ENCODE peak calls at places on chromosome 22, in eight cellular contexts. One of them, this sample, is unnamed.

GRCh38 chr22:44775862-44776261 is 23.5 kb downstream of the ARHGAP8 start:
- DNase-seq in epithelial cell of esophagus: peak
- DNase-seq in right lobe of liver: no peak
- DNase-seq in cardiac muscle cell: no peak
- DNase-seq in GM12865: no peak
- DNase-seq in fibroblast of lung: no peak
- DNase-seq in HCT116: no peak
- DNase-seq in progenitor cell of endocrine pancreas: no peak
- DNase-seq in this sample: no peak

GRCh38 chr22:47802446-47802845 is 1040.0 kb downstream of the TBC1D22A start:
- DNase-seq in epithelial cell of esophagus: no peak
- DNase-seq in right lobe of liver: no peak
- DNase-seq in cardiac muscle cell: no peak
- DNase-seq in GM12865: no peak
- DNase-seq in fibroblast of lung: no peak
- DNase-seq in HCT116: no peak
- DNase-seq in progenitor cell of endocrine pancreas: no peak
- DNase-seq in this sample: no peak

GRCh38 chr22:45302047-45302446 is 7.7 kb upstream of the FAM118A start:
- DNase-seq in epithelial cell of esophagus: peak
- DNase-seq in right lobe of liver: no peak
- DNase-seq in cardiac muscle cell: peak
- DNase-seq in GM12865: peak
- DNase-seq in fibroblast of lung: peak
- DNase-seq in HCT116: no peak
- DNase-seq in progenitor cell of endocrine pancreas: no peak
- DNase-seq in this sample: no peak

GRCh38 chr22:29457730-29458129 is 19.3 kb downstream of the RFPL1 start:
- DNase-seq in epithelial cell of esophagus: peak
- DNase-seq in right lobe of liver: no peak
- DNase-seq in cardiac muscle cell: peak
- DNase-seq in GM12865: peak
- DNase-seq in fibroblast of lung: peak
- DNase-seq in HCT116: peak
- DNase-seq in progenitor cell of endocrine pancreas: no peak
- DNase-seq in this sample: peak

GRCh38 chr22:47027766-47028165 is 265.3 kb downstream of the TBC1D22A start:
- DNase-seq in epithelial cell of esophagus: no peak
- DNase-seq in right lobe of liver: no peak
- DNase-seq in cardiac muscle cell: no peak
- DNase-seq in GM12865: no peak
- DNase-seq in fibroblast of lung: no peak
- DNase-seq in HCT116: no peak
- DNase-seq in progenitor cell of endocrine pancreas: no peak
- DNase-seq in this sample: no peak

GRCh38 chr22:47369431-47370015 is 607.1 kb downstream of the TBC1D22A start:
- DNase-seq in epithelial cell of esophagus: no peak
- DNase-seq in right lobe of liver: peak
- DNase-seq in cardiac muscle cell: no peak
- DNase-seq in GM12865: no peak
- DNase-seq in fibroblast of lung: no peak
- DNase-seq in HCT116: no peak
- DNase-seq in progenitor cell of endocrine pancreas: no peak
- DNase-seq in this sample: no peak

GRCh38 chr22:50206599-50206998 is 5.8 kb downstream of the SELENOO start:
- DNase-seq in epithelial cell of esophagus: peak
- DNase-seq in right lobe of liver: peak
- DNase-seq in cardiac muscle cell: no peak
- DNase-seq in GM12865: peak
- DNase-seq in fibroblast of lung: peak
- DNase-seq in HCT116: no peak
- DNase-seq in progenitor cell of endocrine pancreas: no peak
- DNase-seq in this sample: no peak

GRCh38 chr22:48192920-48193319 is 1430.5 kb downstream of the TBC1D22A start:
- DNase-seq in epithelial cell of esophagus: no peak
- DNase-seq in right lobe of liver: no peak
- DNase-seq in cardiac muscle cell: no peak
- DNase-seq in GM12865: no peak
- DNase-seq in fibroblast of lung: no peak
- DNase-seq in HCT116: no peak
- DNase-seq in progenitor cell of endocrine pancreas: no peak
- DNase-seq in this sample: no peak

GRCh38 chr22:49662681-49663080 is 165.0 kb downstream of the BRD1 start:
- DNase-seq in epithelial cell of esophagus: no peak
- DNase-seq in right lobe of liver: peak
- DNase-seq in cardiac muscle cell: no peak
- DNase-seq in GM12865: no peak
- DNase-seq in fibroblast of lung: no peak
- DNase-seq in HCT116: no peak
- DNase-seq in progenitor cell of endocrine pancreas: no peak
- DNase-seq in this sample: no peak

GRCh38 chr22:34067031-34067430 is 146.8 kb upstream of the LARGE1 start:
- DNase-seq in epithelial cell of esophagus: no peak
- DNase-seq in right lobe of liver: no peak
- DNase-seq in cardiac muscle cell: no peak
- DNase-seq in GM12865: no peak
- DNase-seq in fibroblast of lung: no peak
- DNase-seq in HCT116: no peak
- DNase-seq in progenitor cell of endocrine pancreas: no peak
- DNase-seq in this sample: no peak

GRCh38 chr22:41983516-41983915 is 14.3 kb downstream of the SEPTIN3 start:
- DNase-seq in epithelial cell of esophagus: peak
- DNase-seq in right lobe of liver: no peak
- DNase-seq in cardiac muscle cell: peak
- DNase-seq in GM12865: no peak
- DNase-seq in fibroblast of lung: no peak
- DNase-seq in HCT116: no peak
- DNase-seq in progenitor cell of endocrine pancreas: no peak
- DNase-seq in this sample: no peak

GRCh38 chr22:17570851-17571631 is 7.7 kb downstream of the SLC25A18 start:
- DNase-seq in epithelial cell of esophagus: peak
- DNase-seq in right lobe of liver: peak
- DNase-seq in cardiac muscle cell: peak
- DNase-seq in GM12865: no peak
- DNase-seq in fibroblast of lung: peak
- DNase-seq in HCT116: no peak
- DNase-seq in progenitor cell of endocrine pancreas: no peak
- DNase-seq in this sample: no peak

GRCh38 chr22:41636467-41636866 is 15.4 kb downstream of the XRCC6 start:
- DNase-seq in epithelial cell of esophagus: peak
- DNase-seq in right lobe of liver: peak
- DNase-seq in cardiac muscle cell: peak
- DNase-seq in GM12865: no peak
- DNase-seq in fibroblast of lung: peak
- DNase-seq in HCT116: no peak
- DNase-seq in progenitor cell of endocrine pancreas: no peak
- DNase-seq in this sample: no peak

GRCh38 chr22:32809786-32810185 is 8.3 kb downstream of the TIMP3 start:
- DNase-seq in epithelial cell of esophagus: no peak
- DNase-seq in right lobe of liver: no peak
- DNase-seq in cardiac muscle cell: no peak
- DNase-seq in GM12865: no peak
- DNase-seq in fibroblast of lung: no peak
- DNase-seq in HCT116: no peak
- DNase-seq in progenitor cell of endocrine pancreas: no peak
- DNase-seq in this sample: no peak

GRCh38 chr22:43829904-43830851 is 18.1 kb upstream of the EFCAB6 start:
- DNase-seq in epithelial cell of esophagus: no peak
- DNase-seq in right lobe of liver: peak
- DNase-seq in cardiac muscle cell: peak
- DNase-seq in GM12865: no peak
- DNase-seq in fibroblast of lung: peak
- DNase-seq in HCT116: no peak
- DNase-seq in progenitor cell of endocrine pancreas: no peak
- DNase-seq in this sample: peak

GRCh38 chr22:49935561-49935960 is 17.1 kb downstream of the CRELD2 start:
- DNase-seq in epithelial cell of esophagus: no peak
- DNase-seq in right lobe of liver: no peak
- DNase-seq in cardiac muscle cell: peak
- DNase-seq in GM12865: no peak
- DNase-seq in fibroblast of lung: peak
- DNase-seq in HCT116: no peak
- DNase-seq in progenitor cell of endocrine pancreas: no peak
- DNase-seq in this sample: no peak

GRCh38 chr22:41676134-41676533 is 12.5 kb downstream of the SNU13 start:
- DNase-seq in epithelial cell of esophagus: no peak
- DNase-seq in right lobe of liver: no peak
- DNase-seq in cardiac muscle cell: no peak
- DNase-seq in GM12865: no peak
- DNase-seq in fibroblast of lung: no peak
- DNase-seq in HCT116: no peak
- DNase-seq in progenitor cell of endocrine pancreas: no peak
- DNase-seq in this sample: no peak

GRCh38 chr22:41523464-41524221 is 20.6 kb downstream of the POLR3H start:
- DNase-seq in epithelial cell of esophagus: no peak
- DNase-seq in right lobe of liver: no peak
- DNase-seq in cardiac muscle cell: peak
- DNase-seq in GM12865: no peak
- DNase-seq in fibroblast of lung: peak
- DNase-seq in HCT116: no peak
- DNase-seq in progenitor cell of endocrine pancreas: no peak
- DNase-seq in this sample: no peak

GRCh38 chr22:41240377-41241132 is at the start of gene CHADL:
- DNase-seq in epithelial cell of esophagus: no peak
- DNase-seq in right lobe of liver: no peak
- DNase-seq in cardiac muscle cell: no peak
- DNase-seq in GM12865: no peak
- DNase-seq in fibroblast of lung: no peak
- DNase-seq in HCT116: no peak
- DNase-seq in progenitor cell of endocrine pancreas: no peak
- DNase-seq in this sample: peak

GRCh38 chr22:39290724-39291161 is 28.7 kb downstream of the RPL3 start:
- DNase-seq in epithelial cell of esophagus: peak
- DNase-seq in right lobe of liver: peak
- DNase-seq in cardiac muscle cell: peak
- DNase-seq in GM12865: peak
- DNase-seq in fibroblast of lung: peak
- DNase-seq in HCT116: no peak
- DNase-seq in progenitor cell of endocrine pancreas: no peak
- DNase-seq in this sample: peak
- TF ChIP-seq CTCF in epithelial cell of esophagus: no peak
- TF ChIP-seq CTCF in right lobe of liver: no peak
- TF ChIP-seq CTCF in cardiac muscle cell: no peak
- TF ChIP-seq CTCF in GM12865: no peak
- TF ChIP-seq CTCF in fibroblast of lung: no peak
- TF ChIP-seq CTCF in HCT116: no peak
- TF ChIP-seq CTCF in progenitor cell of endocrine pancreas: no peak
- TF ChIP-seq CTCF in this sample: no peak

DNA sequence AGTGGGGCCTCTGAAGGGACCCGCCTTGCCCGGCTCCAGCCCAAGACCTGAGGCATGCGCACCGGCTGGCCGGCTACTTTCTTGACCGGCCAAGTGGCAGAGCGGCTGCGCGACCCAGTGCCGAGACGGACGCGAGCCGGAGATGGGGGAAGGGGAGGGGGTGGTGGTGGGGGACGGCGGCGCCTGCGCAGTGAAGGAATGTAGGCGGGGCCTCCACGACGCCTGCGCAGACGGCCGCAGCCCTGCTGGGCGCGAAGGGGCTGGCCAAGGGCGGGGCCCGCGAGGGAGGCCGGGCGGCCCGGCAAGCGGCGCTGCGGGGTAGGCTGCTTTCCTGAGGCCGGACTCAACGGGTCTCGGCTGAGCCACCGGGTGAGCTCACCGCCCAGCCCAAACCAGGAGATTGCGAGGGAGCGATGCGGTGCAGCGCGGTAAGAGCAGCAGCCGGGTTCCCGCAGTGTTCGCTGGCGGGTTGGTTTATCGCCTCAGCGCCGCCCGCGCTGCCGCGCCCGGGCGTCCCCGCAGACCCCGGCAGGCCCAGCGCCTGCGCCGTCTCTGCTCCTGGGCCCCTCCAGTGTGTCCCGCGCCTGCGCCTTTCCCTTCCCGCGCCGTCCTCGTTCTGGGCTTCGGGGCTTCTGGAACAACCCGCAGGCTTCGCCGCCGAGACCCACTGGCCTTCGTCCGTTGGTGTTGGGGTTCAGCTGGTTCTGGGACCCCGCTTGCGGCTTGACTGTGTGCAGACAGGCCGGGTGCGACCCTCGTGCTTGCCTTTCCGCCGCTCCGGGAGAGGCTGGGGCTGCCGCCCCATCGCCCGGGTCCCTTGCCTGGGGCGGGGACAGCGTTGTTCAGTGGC is at the start of gene SPECC1L:
- DNase-seq in epithelial cell of esophagus: peak
- DNase-seq in right lobe of liver: peak
- DNase-seq in cardiac muscle cell: peak
- DNase-seq in GM12865: peak
- DNase-seq in fibroblast of lung: peak
- DNase-seq in HCT116: peak
- DNase-seq in progenitor cell of endocrine pancreas: peak
- DNase-seq in this sample: peak
- TF ChIP-seq CTCF in epithelial cell of esophagus: no peak
- TF ChIP-seq CTCF in right lobe of liver: peak
- TF ChIP-seq CTCF in cardiac muscle cell: peak
- TF ChIP-seq CTCF in GM12865: peak
- TF ChIP-seq CTCF in fibroblast of lung: no peak
- TF ChIP-seq CTCF in HCT116: no peak
- TF ChIP-seq CTCF in progenitor cell of endocrine pancreas: peak
- TF ChIP-seq CTCF in this sample: no peak

GRCh38 chr22:26131755-26132154 is 37.5 kb upstream of the SEZ6L start:
- DNase-seq in epithelial cell of esophagus: no peak
- DNase-seq in right lobe of liver: no peak
- DNase-seq in cardiac muscle cell: no peak
- DNase-seq in GM12865: no peak
- DNase-seq in fibroblast of lung: no peak
- DNase-seq in HCT116: no peak
- DNase-seq in progenitor cell of endocrine pancreas: no peak
- DNase-seq in this sample: no peak

GRCh38 chr22:26139320-26139719 is 29.9 kb upstream of the SEZ6L start:
- DNase-seq in epithelial cell of esophagus: no peak
- DNase-seq in right lobe of liver: no peak
- DNase-seq in cardiac muscle cell: no peak
- DNase-seq in GM12865: no peak
- DNase-seq in fibroblast of lung: no peak
- DNase-seq in HCT116: no peak
- DNase-seq in progenitor cell of endocrine pancreas: no peak
- DNase-seq in this sample: no peak

GRCh38 chr22:26134654-26135330 is 34.5 kb upstream of the SEZ6L start:
- DNase-seq in epithelial cell of esophagus: no peak
- DNase-seq in right lobe of liver: no peak
- DNase-seq in cardiac muscle cell: no peak
- DNase-seq in GM12865: peak
- DNase-seq in fibroblast of lung: no peak
- DNase-seq in HCT116: peak
- DNase-seq in progenitor cell of endocrine pancreas: no peak
- DNase-seq in this sample: no peak
- TF ChIP-seq CTCF in epithelial cell of esophagus: no peak
- TF ChIP-seq CTCF in right lobe of liver: no peak
- TF ChIP-seq CTCF in cardiac muscle cell: no peak
- TF ChIP-seq CTCF in GM12865: peak
- TF ChIP-seq CTCF in fibroblast of lung: no peak
- TF ChIP-seq CTCF in HCT116: peak
- TF ChIP-seq CTCF in progenitor cell of endocrine pancreas: peak
- TF ChIP-seq CTCF in this sample: peak

GRCh38 chr22:27028093-27028492 is 370.7 kb downstream of the MIAT start:
- DNase-seq in epithelial cell of esophagus: no peak
- DNase-seq in right lobe of liver: no peak
- DNase-seq in cardiac muscle cell: no peak
- DNase-seq in GM12865: no peak
- DNase-seq in fibroblast of lung: no peak
- DNase-seq in HCT116: no peak
- DNase-seq in progenitor cell of endocrine pancreas: no peak
- DNase-seq in this sample: no peak

GRCh38 chr22:27029584-27030130 is 372.3 kb downstream of the MIAT start:
- DNase-seq in epithelial cell of esophagus: no peak
- DNase-seq in right lobe of liver: no peak
- DNase-seq in cardiac muscle cell: no peak
- DNase-seq in GM12865: no peak
- DNase-seq in fibroblast of lung: no peak
- DNase-seq in HCT116: no peak
- DNase-seq in progenitor cell of endocrine pancreas: no peak
- DNase-seq in this sample: no peak

GRCh38 chr22:27032121-27032761 is 374.9 kb downstream of the MIAT start:
- DNase-seq in epithelial cell of esophagus: no peak
- DNase-seq in right lobe of liver: peak
- DNase-seq in cardiac muscle cell: peak
- DNase-seq in GM12865: no peak
- DNase-seq in fibroblast of lung: no peak
- DNase-seq in HCT116: no peak
- DNase-seq in progenitor cell of endocrine pancreas: no peak
- DNase-seq in this sample: peak
- TF ChIP-seq CTCF in epithelial cell of esophagus: no peak
- TF ChIP-seq CTCF in right lobe of liver: peak
- TF ChIP-seq CTCF in cardiac muscle cell: peak
- TF ChIP-seq CTCF in GM12865: no peak
- TF ChIP-seq CTCF in fibroblast of lung: peak
- TF ChIP-seq CTCF in HCT116: peak
- TF ChIP-seq CTCF in progenitor cell of endocrine pancreas: peak
- TF ChIP-seq CTCF in this sample: peak